ENCODE peak calls at places on chromosomes 7 and 10, in six cellular contexts. M is HCT116, Y is GM12878, Q is GM23338, P is H1, E is K562. X is an unnamed sample.

GRCh38 chr7:50626971-50627370 is 61.8 kb upstream of the DDC start:
- DNase-seq in M (no peak), Y (no peak), Q (no peak), P (no peak), E (no peak), X (no peak)

GRCh38 chr7:34622182-34622581 is 35.8 kb upstream of the NPSR1 start:
- DNase-seq in M (no peak), Y (no peak), Q (peak; percentile 48), P (no peak), E (no peak), X (no peak)

GRCh38 chr7:124784879-124785818 is 19.6 kb upstream of the GPR37 start:
- DNase-seq in M (peak; percentile 47), Y (no peak), Q (peak; percentile 80), P (no peak), E (peak; percentile 70), X (peak; percentile 76)

GRCh38 chr10:131750171-131750895 is 150.5 kb upstream of the PPP2R2D start:
- DNase-seq in M (no peak), Y (no peak), Q (no peak), P (no peak), E (no peak), X (no peak)

GRCh38 chr7:150788474-150789269 is 11.5 kb downstream of the TMEM176B start:
- DNase-seq in M (no peak), Y (no peak), Q (no peak), P (no peak), E (no peak), X (no peak)

GRCh38 chr10:126516515-126516914 is 128.2 kb upstream of the ADAM12 start:
- DNase-seq in M (no peak), Y (no peak), Q (no peak), P (no peak), E (no peak), X (no peak)

GRCh38 chr7:141461924-141462323 is 89.3 kb upstream of the AGK start:
- DNase-seq in M (no peak), Y (no peak), Q (no peak), P (no peak), E (no peak), X (no peak)

GRCh38 chr10:113028393-113029054 is 78.5 kb downstream of the TCF7L2 start:
- DNase-seq in M (no peak), Y (no peak), Q (no peak), P (no peak), E (no peak), X (no peak)

GRCh38 chr7:151796871-151797270 is 80.0 kb downstream of the PRKAG2 start:
- DNase-seq in M (no peak), Y (no peak), Q (no peak), P (no peak), E (no peak), X (no peak)

GRCh38 chr7:99651290-99651689 is 28.5 kb downstream of the CYP3A5 start:
- DNase-seq in M (no peak), Y (no peak), Q (no peak), P (no peak), E (no peak), X (no peak)

GRCh38 chr10:70592746-70593512 is 9.6 kb downstream of the PRF1 start:
- DNase-seq in M (no peak), Y (no peak), Q (no peak), P (peak; percentile 38), E (no peak), X (no peak)

GRCh38 chr7:111394891-111395290 is 167.4 kb downstream of the IMMP2L start:
- DNase-seq in M (no peak), Y (no peak), Q (no peak), P (no peak), E (no peak), X (no peak)

GRCh38 chr7:91565499-91566331 is 301.5 kb downstream of the FZD1 start:
- DNase-seq in M (no peak), Y (no peak), Q (peak; percentile 6), P (no peak), E (no peak), X (no peak)

GRCh38 chr10:104256335-104257080 is 1.8 kb downstream of the GSTO1 start:
- DNase-seq in M (no peak), Y (no peak), Q (no peak), P (no peak), E (no peak), X (peak; percentile 65)

GRCh38 chr10:125011926-125012705 is 70.2 kb downstream of the ZRANB1 start:
- DNase-seq in M (no peak), Y (no peak), Q (no peak), P (no peak), E (no peak), X (no peak)

GRCh38 chr10:46523119-46523880 is 33.2 kb downstream of the GPRIN2 start:
- DNase-seq in M (peak; percentile 13), Y (no peak), Q (no peak), P (no peak), E (no peak), X (no peak)

GRCh38 chr10:128008521-128009250 is 101.8 kb downstream of the PTPRE start:
- DNase-seq in M (no peak), Y (no peak), Q (no peak), P (no peak), E (no peak), X (no peak)

GRCh38 chr7:126699707-126700106 is 553.0 kb downstream of the GRM8 start:
- DNase-seq in M (no peak), Y (no peak), Q (no peak), P (no peak), E (peak; percentile 45), X (no peak)

GRCh38 chr7:151426486-151426905 is 13.4 kb downstream of the CRYGN start:
- DNase-seq in M (peak; percentile 60), Y (no peak), Q (no peak), P (no peak), E (no peak), X (peak; percentile 47)

GRCh38 chr10:43211431-43212042 is 55.3 kb downstream of the RASGEF1A start:
- DNase-seq in M (no peak), Y (no peak), Q (no peak), P (no peak), E (no peak), X (no peak)

GRCh38 chr7:64373017-64373416 is 59.3 kb downstream of the ZNF736 start:
- DNase-seq in M (no peak), Y (no peak), Q (no peak), P (no peak), E (no peak), X (no peak)

GRCh38 chr7:34837826-34838225 is 179.8 kb downstream of the NPSR1 start:
- DNase-seq in M (no peak), Y (no peak), Q (no peak), P (no peak), E (no peak), X (no peak)

GRCh38 chr7:19698331-19698730 is 10.5 kb downstream of the POLR1F start:
- DNase-seq in M (no peak), Y (no peak), Q (no peak), P (no peak), E (no peak), X (no peak)

GRCh38 chr10:50538473-50539398 is 85.0 kb downstream of the SGMS1 start:
- DNase-seq in M (peak; percentile 27), Y (no peak), Q (no peak), P (no peak), E (peak; percentile 75), X (peak; percentile 19)
- H3K79me2 ChIP-seq in M (no peaks in the 10 kb centered on the region), Y (peaks cover 36% of the 10 kb centered on the region), Q (peaks cover 54% of the 10 kb centered on the region), P (no peaks in the 10 kb centered on the region), E (peaks cover 95% of the 10 kb centered on the region), X (no peaks in the 10 kb centered on the region)

GRCh38 chr10:97718659-97719142 is 5.2 kb downstream of the MARVELD1 start:
- DNase-seq in M (peak; percentile 75), Y (no peak), Q (peak; percentile 50), P (no peak), E (no peak), X (no peak)

GRCh38 chr10:97724341-97724941 is 10.9 kb downstream of the MARVELD1 start:
- DNase-seq in M (no peak), Y (no peak), Q (no peak), P (no peak), E (no peak), X (no peak)

GRCh38 chr10:97722980-97723379 is 9.4 kb downstream of the MARVELD1 start:
- DNase-seq in M (no peak), Y (no peak), Q (no peak), P (no peak), E (no peak), X (no peak)

GRCh38 chr10:97719602-97720001 is 6.1 kb downstream of the MARVELD1 start:
- DNase-seq in M (no peak), Y (no peak), Q (peak; percentile 72), P (no peak), E (no peak), X (no peak)

DNA sequence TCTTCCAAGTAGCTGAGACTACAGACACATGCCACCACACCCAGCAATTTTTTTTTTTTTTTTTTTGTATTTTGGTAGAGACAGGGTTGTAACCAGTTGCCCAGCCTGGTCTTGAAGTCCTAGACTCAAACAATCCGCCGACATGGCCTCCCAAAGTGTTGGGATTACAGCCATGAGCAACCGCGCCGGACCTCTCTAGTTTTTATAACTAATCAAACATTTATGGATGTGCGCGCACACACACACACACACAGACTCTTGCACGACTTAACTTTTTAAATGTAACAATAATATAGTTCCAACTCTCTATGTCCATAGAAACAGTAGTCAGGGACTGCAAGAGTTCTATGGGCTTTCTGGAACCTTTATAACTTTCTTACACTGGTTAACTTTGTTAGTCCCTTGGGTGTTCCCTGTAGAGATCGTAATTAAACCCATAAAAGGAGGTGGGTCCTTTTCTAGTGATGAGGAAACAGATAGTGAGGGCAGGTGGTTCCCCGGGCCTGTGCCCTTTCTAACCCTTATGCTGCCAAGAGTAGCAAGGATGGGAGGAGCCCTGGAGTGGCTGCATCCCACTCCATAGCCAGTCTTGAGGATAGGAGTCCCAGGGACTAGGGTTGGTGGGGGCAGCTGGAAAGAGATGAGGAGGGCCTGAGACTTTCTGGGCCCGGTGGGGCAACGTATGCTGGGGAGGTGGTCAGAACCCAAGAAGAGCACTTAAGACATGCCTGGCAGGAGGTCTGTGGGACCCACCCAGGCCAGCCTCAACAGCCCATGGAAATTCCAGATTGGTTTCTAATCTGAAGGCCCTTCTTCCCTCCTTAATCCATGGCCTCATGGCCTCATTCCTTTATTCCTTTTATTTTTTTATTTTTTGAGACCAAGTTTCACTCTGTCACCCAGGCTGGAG is 8.6 kb downstream of the MARVELD1 start:
- DNase-seq in M (no peak), Y (no peak), Q (no peak), P (no peak), E (no peak), X (no peak)
- TF ChIP-seq POLR2AphosphoS5 in M (no peak), Y (no peak), Q (no peak), P (no peak), E (no peak), X (no peak)

GRCh38 chr10:133160813-133161471 is 923 bp downstream of the KNDC1 start:
- DNase-seq in M (no peak), Y (no peak), Q (peak; percentile 47), P (no peak), E (no peak), X (no peak)
- TF ChIP-seq EZH2 in M (no peak), Y (no peak), Q (no peak), P (peak; percentile 10), E (no peak), X (peak; percentile 49)

DNA sequence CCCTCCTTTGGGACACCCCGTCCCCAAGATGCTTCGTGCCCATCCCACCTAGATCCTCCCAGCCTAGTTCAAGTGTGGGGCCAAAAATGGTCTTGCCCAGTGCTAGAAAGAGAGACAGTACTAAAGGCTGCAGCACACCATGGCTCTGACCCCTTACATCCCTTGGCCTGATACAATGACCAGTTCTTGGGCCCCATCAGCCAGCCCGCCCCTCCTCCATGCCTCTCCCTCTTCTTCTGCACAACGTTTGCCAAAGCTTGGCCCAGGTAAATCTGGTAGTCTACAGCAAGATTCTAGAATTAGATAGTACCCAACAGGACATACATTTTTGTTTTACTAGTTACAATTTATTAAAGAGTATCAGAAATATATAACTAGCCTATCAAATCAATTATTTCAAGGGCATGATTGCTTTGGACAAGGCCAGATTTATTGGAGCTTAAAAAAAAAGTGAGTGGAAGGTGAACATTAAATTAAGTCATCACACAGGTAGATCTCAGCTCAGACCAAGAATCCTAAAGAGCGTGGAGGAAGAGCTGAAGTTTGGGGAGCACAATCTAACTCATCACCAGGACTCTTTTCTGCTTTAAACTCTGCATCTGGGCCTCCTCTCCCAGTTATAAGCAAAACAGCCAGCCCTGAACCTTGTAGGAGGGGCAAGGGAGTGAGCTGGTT is 69.8 kb downstream of the ZMIZ1 start:
- DNase-seq in M (no peak), Y (no peak), Q (no peak), P (no peak), E (no peak), X (no peak)
- H3K79me2 ChIP-seq in M (no peaks in the 10 kb centered on the region), Y (no peaks in the 10 kb centered on the region), Q (peaks cover 37% of the 10 kb centered on the region), P (no peaks in the 10 kb centered on the region), E (peaks cover 21% of the 10 kb centered on the region), X (peaks cover 9% of the 10 kb centered on the region)